ENCODE peak calls at places on chromosomes 7 and 10, in five cellular contexts. One of them, this sample, is unnamed.

GRCh38 chr7:94301024-94301588 is 93.6 kb upstream of the COL1A2 start:
- DNase-seq in cardiac fibroblast: peak; percentile 97
- DNase-seq in A549: peak; percentile 93
- DNase-seq in bronchial epithelial cell: peak; percentile 92
- DNase-seq in fibroblast of lung: peak; percentile 99
- DNase-seq in this sample: peak; percentile 89

GRCh38 chr10:26781797-26782196 is 79.0 kb downstream of the ABI1 start:
- DNase-seq in A549: no peak
- DNase-seq in fibroblast of lung: peak; percentile 48
- DNase-seq in bronchial epithelial cell: peak; percentile 80
- DNase-seq in cardiac fibroblast: no peak
- DNase-seq in this sample: no peak

GRCh38 chr10:49419005-49419404 is 23.1 kb upstream of the DRGX start:
- DNase-seq in fibroblast of lung: no peak
- DNase-seq in A549: no peak
- DNase-seq in cardiac fibroblast: no peak
- DNase-seq in bronchial epithelial cell: peak; percentile 95
- DNase-seq in this sample: no peak

GRCh38 chr10:69479241-69479730 is 28.0 kb downstream of the TSPAN15 start:
- DNase-seq in fibroblast of lung: no peak
- DNase-seq in cardiac fibroblast: no peak
- DNase-seq in A549: no peak
- DNase-seq in bronchial epithelial cell: no peak
- DNase-seq in this sample: no peak

GRCh38 chr7:6637544-6638229 is 569 bp downstream of the ZNF316 start:
- DNase-seq in bronchial epithelial cell: no peak
- DNase-seq in fibroblast of lung: peak; percentile 14
- DNase-seq in cardiac fibroblast: peak; percentile 18
- DNase-seq in A549: peak; percentile 72
- DNase-seq in this sample: no peak

GRCh38 chr7:66047426-66047825 is 28.2 kb upstream of the ASL start:
- DNase-seq in fibroblast of lung: peak; percentile 97
- DNase-seq in cardiac fibroblast: peak; percentile 92
- DNase-seq in A549: peak; percentile 31
- DNase-seq in bronchial epithelial cell: peak; percentile 91
- DNase-seq in this sample: peak; percentile 80

GRCh38 chr7:100584677-100585510 is 1.0 kb downstream of the LRCH4 start:
- DNase-seq in fibroblast of lung: peak; percentile 82
- DNase-seq in A549: no peak
- DNase-seq in cardiac fibroblast: peak; percentile 94
- DNase-seq in bronchial epithelial cell: peak; percentile 61
- DNase-seq in this sample: peak; percentile 13

GRCh38 chr10:126798649-126799048 is 106.6 kb upstream of the DOCK1 start:
- DNase-seq in cardiac fibroblast: no peak
- DNase-seq in A549: no peak
- DNase-seq in fibroblast of lung: no peak
- DNase-seq in bronchial epithelial cell: no peak
- DNase-seq in this sample: no peak

GRCh38 chr10:73772280-73773151 is 9.3 kb upstream of the CHCHD1 start:
- DNase-seq in fibroblast of lung: peak; percentile 84
- DNase-seq in bronchial epithelial cell: peak; percentile 80
- DNase-seq in A549: peak; percentile 69
- DNase-seq in cardiac fibroblast: peak; percentile 83
- DNase-seq in this sample: peak; percentile 37
- TF ChIP-seq CTCF in fibroblast of lung: no peak
- TF ChIP-seq CTCF in bronchial epithelial cell: peak; percentile 21
- TF ChIP-seq CTCF in A549: no peak
- TF ChIP-seq CTCF in cardiac fibroblast: no peak
- TF ChIP-seq CTCF in this sample: no peak

GRCh38 chr7:37449621-37450020 is 957 bp upstream of the ELMO1 start:
- DNase-seq in cardiac fibroblast: no peak
- DNase-seq in A549: no peak
- DNase-seq in fibroblast of lung: no peak
- DNase-seq in bronchial epithelial cell: no peak
- DNase-seq in this sample: no peak
- H3K4me3 ChIP-seq in cardiac fibroblast: no peak overlapping the region
- H3K4me3 ChIP-seq in A549: peak overlapping the region; percentile 89
- H3K4me3 ChIP-seq in fibroblast of lung: no peak overlapping the region
- H3K4me3 ChIP-seq in bronchial epithelial cell: no peak overlapping the region
- H3K4me3 ChIP-seq in this sample: no peak overlapping the region

GRCh38 chr10:119478111-119479047 is 64.1 kb downstream of the RGS10 start:
- DNase-seq in bronchial epithelial cell: no peak
- DNase-seq in A549: no peak
- DNase-seq in cardiac fibroblast: no peak
- DNase-seq in fibroblast of lung: no peak
- DNase-seq in this sample: no peak
- TF ChIP-seq CTCF in bronchial epithelial cell: no peak
- TF ChIP-seq CTCF in A549: no peak
- TF ChIP-seq CTCF in cardiac fibroblast: no peak
- TF ChIP-seq CTCF in fibroblast of lung: no peak
- TF ChIP-seq CTCF in this sample: no peak

GRCh38 chr7:99140813-99141212 is 3.1 kb downstream of the SMURF1 start:
- DNase-seq in A549: no peak
- DNase-seq in cardiac fibroblast: no peak
- DNase-seq in fibroblast of lung: no peak
- DNase-seq in bronchial epithelial cell: peak; percentile 38
- DNase-seq in this sample: no peak

GRCh38 chr7:99141756-99142726 is 1.9 kb downstream of the SMURF1 start:
- DNase-seq in bronchial epithelial cell: peak; percentile 65
- DNase-seq in cardiac fibroblast: peak; percentile 88
- DNase-seq in A549: peak; percentile 48
- DNase-seq in fibroblast of lung: peak; percentile 86
- DNase-seq in this sample: peak; percentile 41

GRCh38 chr7:99143522-99143852 is 421 bp downstream of the SMURF1 start:
- DNase-seq in bronchial epithelial cell: no peak
- DNase-seq in cardiac fibroblast: no peak
- DNase-seq in A549: no peak
- DNase-seq in fibroblast of lung: no peak
- DNase-seq in this sample: no peak

GRCh38 chr7:99142727-99143521 is 984 bp downstream of the SMURF1 start:
- DNase-seq in A549: peak; percentile 55
- DNase-seq in bronchial epithelial cell: peak; percentile 92
- DNase-seq in cardiac fibroblast: peak; percentile 97
- DNase-seq in fibroblast of lung: peak; percentile 89
- DNase-seq in this sample: peak; percentile 78

DNA sequence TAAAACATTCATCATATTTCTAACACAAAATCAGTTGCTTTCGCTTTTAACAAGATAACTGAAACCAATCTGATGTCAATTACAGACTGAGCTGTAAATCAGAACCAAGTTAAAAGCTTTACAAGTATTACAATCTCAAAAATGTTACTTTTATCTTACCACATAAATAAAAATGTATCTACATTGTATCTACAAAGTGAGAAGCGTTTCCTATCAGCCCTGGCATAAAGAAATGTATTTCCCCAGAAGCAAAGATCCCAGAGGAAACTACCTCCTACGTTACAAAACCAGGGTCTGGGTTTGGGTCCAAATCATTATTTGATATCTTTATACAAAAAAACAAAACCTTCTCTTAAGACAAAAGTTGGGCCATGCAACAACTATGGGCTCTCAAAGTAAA is 2.6 kb downstream of the SMURF1 start:
- DNase-seq in bronchial epithelial cell: no peak
- DNase-seq in A549: no peak
- DNase-seq in fibroblast of lung: no peak
- DNase-seq in cardiac fibroblast: no peak
- DNase-seq in this sample: no peak
- H3K4me3 ChIP-seq in bronchial epithelial cell: peak overlapping the region; percentile 58
- H3K4me3 ChIP-seq in A549: peak overlapping the region; percentile 96
- H3K4me3 ChIP-seq in fibroblast of lung: peak overlapping the region; percentile 79
- H3K4me3 ChIP-seq in cardiac fibroblast: peak overlapping the region; percentile 64
- H3K4me3 ChIP-seq in this sample: peak overlapping the region; percentile 72

GRCh38 chr7:95905165-95905564 is 132.8 kb downstream of the DYNC1I1 start:
- DNase-seq in bronchial epithelial cell: no peak
- DNase-seq in fibroblast of lung: peak; percentile 2
- DNase-seq in cardiac fibroblast: peak; percentile 3
- DNase-seq in A549: no peak
- DNase-seq in this sample: no peak

GRCh38 chr7:95897557-95898183 is 125.3 kb downstream of the DYNC1I1 start:
- DNase-seq in fibroblast of lung: no peak
- DNase-seq in cardiac fibroblast: no peak
- DNase-seq in bronchial epithelial cell: no peak
- DNase-seq in A549: no peak
- DNase-seq in this sample: no peak

GRCh38 chr7:95901006-95901405 is 128.7 kb downstream of the DYNC1I1 start:
- DNase-seq in fibroblast of lung: no peak
- DNase-seq in bronchial epithelial cell: no peak
- DNase-seq in cardiac fibroblast: no peak
- DNase-seq in A549: no peak
- DNase-seq in this sample: no peak

GRCh38 chr7:95904099-95904498 is 131.7 kb downstream of the DYNC1I1 start:
- DNase-seq in cardiac fibroblast: no peak
- DNase-seq in fibroblast of lung: no peak
- DNase-seq in bronchial epithelial cell: no peak
- DNase-seq in A549: no peak
- DNase-seq in this sample: no peak

DNA sequence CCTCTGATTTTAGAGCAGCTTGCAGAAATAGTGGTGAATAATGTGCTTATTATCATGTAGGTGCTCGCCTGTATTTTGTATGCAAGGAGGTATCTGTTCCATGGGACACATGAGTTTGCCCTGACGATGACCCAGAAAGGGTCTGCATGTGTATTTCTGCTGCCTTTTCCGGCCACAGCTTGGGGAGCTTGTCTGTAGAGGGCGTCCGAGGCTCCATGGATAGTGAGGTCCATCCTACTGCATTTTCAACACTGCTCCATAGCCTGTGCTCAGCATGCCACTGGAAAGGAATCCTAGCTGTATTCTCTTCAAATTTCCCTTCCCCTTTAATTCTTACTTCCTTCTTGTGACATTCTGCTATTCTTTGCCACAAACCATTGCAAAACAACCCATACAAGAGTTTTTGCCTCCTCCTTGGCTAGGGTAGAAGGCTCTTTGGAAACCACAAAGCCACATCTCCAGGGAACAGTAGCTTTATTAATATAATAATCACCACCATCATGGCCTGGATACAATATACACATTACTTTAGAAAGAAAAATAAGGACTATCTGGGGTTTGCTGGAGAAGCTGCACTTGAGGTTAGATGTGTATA is 127.7 kb downstream of the DYNC1I1 start:
- DNase-seq in bronchial epithelial cell: no peak
- DNase-seq in fibroblast of lung: no peak
- DNase-seq in cardiac fibroblast: no peak
- DNase-seq in A549: no peak
- DNase-seq in this sample: no peak
- TF ChIP-seq CTCF in bronchial epithelial cell: no peak
- TF ChIP-seq CTCF in fibroblast of lung: no peak
- TF ChIP-seq CTCF in cardiac fibroblast: no peak
- TF ChIP-seq CTCF in A549: no peak
- TF ChIP-seq CTCF in this sample: no peak

DNA sequence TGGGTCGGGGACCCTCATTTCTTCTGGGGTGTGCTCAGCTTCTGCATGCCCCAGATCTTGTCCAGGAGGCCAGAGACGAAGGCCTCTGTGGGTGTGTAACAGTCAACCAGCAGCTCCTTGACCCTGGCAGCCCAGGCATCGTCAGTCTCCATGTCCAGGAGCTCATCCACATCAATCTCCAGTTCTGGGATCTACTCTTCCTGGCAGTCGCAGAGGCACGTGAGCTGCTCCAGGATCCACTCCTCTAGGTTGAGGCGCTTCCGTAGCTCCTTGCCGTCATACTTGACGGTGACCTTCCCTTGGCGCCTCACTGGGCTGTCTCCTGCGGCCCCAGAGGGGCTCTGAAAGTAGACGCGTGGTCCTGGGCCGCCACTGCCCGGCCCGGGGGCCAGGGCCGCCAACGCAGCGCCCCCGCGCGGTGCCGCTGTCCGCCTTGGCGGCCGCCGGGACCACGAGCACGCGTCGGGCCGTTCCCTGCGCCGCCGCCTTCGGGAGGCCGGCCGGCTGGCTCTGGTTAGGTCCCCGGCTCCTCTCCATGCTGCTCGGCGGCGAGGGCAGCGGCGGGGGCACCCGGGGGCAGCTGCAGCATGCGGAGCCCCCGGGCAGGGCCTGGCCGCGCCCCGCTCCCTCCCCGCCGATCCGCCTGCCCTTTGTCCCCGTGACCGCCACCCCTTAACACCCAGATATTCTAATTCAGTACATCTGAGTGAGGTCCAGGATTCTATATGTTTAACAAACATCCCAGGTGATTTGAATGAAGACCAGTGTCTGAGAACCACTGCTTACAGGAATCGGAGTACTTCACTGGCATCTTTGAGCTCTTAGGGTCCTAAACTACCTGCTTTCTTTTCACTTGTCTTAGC is 170.5 kb downstream of the SEPTIN7 start:
- DNase-seq in cardiac fibroblast: no peak
- DNase-seq in A549: no peak
- DNase-seq in bronchial epithelial cell: no peak
- DNase-seq in fibroblast of lung: no peak
- DNase-seq in this sample: no peak
- H3K4me3 ChIP-seq in cardiac fibroblast: no peak overlapping the region
- H3K4me3 ChIP-seq in A549: peak overlapping the region; percentile 33
- H3K4me3 ChIP-seq in bronchial epithelial cell: peak overlapping the region; percentile 15
- H3K4me3 ChIP-seq in fibroblast of lung: no peak overlapping the region
- H3K4me3 ChIP-seq in this sample: no peak overlapping the region

GRCh38 chr10:3662775-3663174 is 122.2 kb downstream of the KLF6 start:
- DNase-seq in A549: no peak
- DNase-seq in bronchial epithelial cell: no peak
- DNase-seq in fibroblast of lung: no peak
- DNase-seq in cardiac fibroblast: no peak
- DNase-seq in this sample: no peak
- TF ChIP-seq CTCF in A549: no peak
- TF ChIP-seq CTCF in bronchial epithelial cell: no peak
- TF ChIP-seq CTCF in fibroblast of lung: no peak
- TF ChIP-seq CTCF in cardiac fibroblast: no peak
- TF ChIP-seq CTCF in this sample: no peak

DNA sequence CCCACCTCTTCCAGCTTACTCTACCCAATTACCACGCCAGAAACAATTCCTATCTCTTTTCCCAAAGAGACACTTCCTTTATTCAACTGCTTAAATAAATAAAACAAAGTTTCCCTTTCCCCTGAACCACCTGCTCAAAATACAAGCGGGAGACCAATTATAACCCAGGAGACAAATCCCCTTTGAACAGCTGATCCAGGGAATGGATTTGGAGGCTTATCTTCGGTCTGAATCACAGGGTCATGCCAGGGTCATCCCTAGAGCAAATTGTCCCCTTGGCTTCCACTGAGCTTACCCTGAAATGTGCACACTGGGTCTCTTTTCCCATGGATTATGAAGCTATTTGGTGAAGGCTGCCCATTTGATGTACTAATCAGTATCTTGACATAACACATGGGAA is 99.9 kb upstream of the JAZF1 start:
- DNase-seq in A549: no peak
- DNase-seq in bronchial epithelial cell: no peak
- DNase-seq in cardiac fibroblast: no peak
- DNase-seq in fibroblast of lung: no peak
- DNase-seq in this sample: no peak
- H3K4me3 ChIP-seq in A549: no peak overlapping the region
- H3K4me3 ChIP-seq in bronchial epithelial cell: no peak overlapping the region
- H3K4me3 ChIP-seq in cardiac fibroblast: no peak overlapping the region
- H3K4me3 ChIP-seq in fibroblast of lung: no peak overlapping the region
- H3K4me3 ChIP-seq in this sample: no peak overlapping the region

GRCh38 chr10:88472540-88472939 is 110.6 kb downstream of the RNLS start:
- DNase-seq in cardiac fibroblast: peak; percentile 63
- DNase-seq in A549: no peak
- DNase-seq in fibroblast of lung: no peak
- DNase-seq in bronchial epithelial cell: no peak
- DNase-seq in this sample: no peak
- TF ChIP-seq CTCF in cardiac fibroblast: no peak
- TF ChIP-seq CTCF in A549: peak; percentile 15
- TF ChIP-seq CTCF in fibroblast of lung: peak; percentile 13
- TF ChIP-seq CTCF in bronchial epithelial cell: no peak
- TF ChIP-seq CTCF in this sample: peak; percentile 13